ENCODE peak calls at places on chromosome 10, in ten cellular contexts. One of them, this sample, is unnamed.

GRCh38 chr10:21534611-21535493 is 820 bp downstream of the MLLT10 start:
- DNase-seq in heart left ventricle: peak
- DNase-seq in foreskin fibroblast: no peak
- DNase-seq in aorta: peak
- DNase-seq in AG09309: no peak
- DNase-seq in tibial nerve: peak
- DNase-seq in tibial artery: peak
- DNase-seq in GM23248: peak
- DNase-seq in cardiac muscle cell: peak
- DNase-seq in psoas muscle: peak
- DNase-seq in this sample: no peak

GRCh38 chr10:114768394-114768786 is 53.2 kb upstream of the FHIP2A start:
- DNase-seq in cardiac muscle cell: no peak
- DNase-seq in aorta: no peak
- DNase-seq in tibial nerve: no peak
- DNase-seq in AG09309: no peak
- DNase-seq in heart left ventricle: no peak
- DNase-seq in foreskin fibroblast: no peak
- DNase-seq in tibial artery: no peak
- DNase-seq in GM23248: no peak
- DNase-seq in psoas muscle: no peak
- DNase-seq in this sample: no peak

GRCh38 chr10:4514445-4515108 is 311.4 kb upstream of the AKR1E2 start:
- DNase-seq in tibial nerve: peak
- DNase-seq in psoas muscle: peak
- DNase-seq in GM23248: peak
- DNase-seq in heart left ventricle: peak
- DNase-seq in AG09309: no peak
- DNase-seq in foreskin fibroblast: no peak
- DNase-seq in cardiac muscle cell: no peak
- DNase-seq in aorta: peak
- DNase-seq in tibial artery: peak
- DNase-seq in this sample: no peak

GRCh38 chr10:1214882-1215540 is 158.8 kb downstream of the WDR37 start:
- DNase-seq in GM23248: no peak
- DNase-seq in foreskin fibroblast: no peak
- DNase-seq in aorta: no peak
- DNase-seq in tibial artery: no peak
- DNase-seq in heart left ventricle: no peak
- DNase-seq in cardiac muscle cell: no peak
- DNase-seq in tibial nerve: no peak
- DNase-seq in psoas muscle: no peak
- DNase-seq in AG09309: no peak
- DNase-seq in this sample: no peak

GRCh38 chr10:1070939-1071338 is 14.8 kb downstream of the WDR37 start:
- DNase-seq in foreskin fibroblast: no peak
- DNase-seq in AG09309: no peak
- DNase-seq in aorta: no peak
- DNase-seq in tibial artery: no peak
- DNase-seq in psoas muscle: no peak
- DNase-seq in tibial nerve: no peak
- DNase-seq in heart left ventricle: no peak
- DNase-seq in GM23248: peak
- DNase-seq in cardiac muscle cell: no peak
- DNase-seq in this sample: no peak

GRCh38 chr10:29736325-29737208 is 101.8 kb upstream of the SVIL start:
- DNase-seq in tibial nerve: peak
- DNase-seq in psoas muscle: peak
- DNase-seq in foreskin fibroblast: peak
- DNase-seq in cardiac muscle cell: peak
- DNase-seq in heart left ventricle: peak
- DNase-seq in AG09309: no peak
- DNase-seq in aorta: peak
- DNase-seq in GM23248: peak
- DNase-seq in tibial artery: peak
- DNase-seq in this sample: no peak

GRCh38 chr10:50981385-50981784 is 92.9 kb upstream of the PRKG1 start:
- DNase-seq in GM23248: peak
- DNase-seq in aorta: no peak
- DNase-seq in AG09309: no peak
- DNase-seq in foreskin fibroblast: no peak
- DNase-seq in heart left ventricle: no peak
- DNase-seq in psoas muscle: no peak
- DNase-seq in cardiac muscle cell: no peak
- DNase-seq in tibial nerve: no peak
- DNase-seq in tibial artery: no peak
- DNase-seq in this sample: no peak

GRCh38 chr10:131703527-131703926 is 197.3 kb upstream of the PPP2R2D start:
- DNase-seq in heart left ventricle: no peak
- DNase-seq in aorta: no peak
- DNase-seq in tibial nerve: no peak
- DNase-seq in tibial artery: no peak
- DNase-seq in cardiac muscle cell: no peak
- DNase-seq in foreskin fibroblast: no peak
- DNase-seq in GM23248: no peak
- DNase-seq in psoas muscle: no peak
- DNase-seq in AG09309: no peak
- DNase-seq in this sample: no peak

GRCh38 chr10:123150986-123151738 is 3.0 kb upstream of the BUB3 start:
- DNase-seq in tibial artery: no peak
- DNase-seq in AG09309: no peak
- DNase-seq in heart left ventricle: no peak
- DNase-seq in cardiac muscle cell: peak
- DNase-seq in psoas muscle: no peak
- DNase-seq in tibial nerve: no peak
- DNase-seq in foreskin fibroblast: no peak
- DNase-seq in GM23248: peak
- DNase-seq in aorta: no peak
- DNase-seq in this sample: no peak

GRCh38 chr10:22631646-22632278 is 82.6 kb downstream of the PIP4K2A start:
- DNase-seq in tibial artery: no peak
- DNase-seq in aorta: no peak
- DNase-seq in cardiac muscle cell: no peak
- DNase-seq in heart left ventricle: no peak
- DNase-seq in foreskin fibroblast: peak
- DNase-seq in GM23248: no peak
- DNase-seq in AG09309: no peak
- DNase-seq in psoas muscle: no peak
- DNase-seq in tibial nerve: no peak
- DNase-seq in this sample: no peak

GRCh38 chr10:124285587-124286527 is 132.9 kb downstream of the OAT start:
- DNase-seq in aorta: peak
- DNase-seq in AG09309: no peak
- DNase-seq in tibial artery: peak
- DNase-seq in heart left ventricle: no peak
- DNase-seq in cardiac muscle cell: no peak
- DNase-seq in psoas muscle: no peak
- DNase-seq in GM23248: peak
- DNase-seq in tibial nerve: no peak
- DNase-seq in foreskin fibroblast: no peak
- DNase-seq in this sample: no peak
- H3K4me3 ChIP-seq in aorta: no peak
- H3K4me3 ChIP-seq in AG09309: no peak
- H3K4me3 ChIP-seq in tibial artery: peak
- H3K4me3 ChIP-seq in heart left ventricle: no peak
- H3K4me3 ChIP-seq in cardiac muscle cell: no peak
- H3K4me3 ChIP-seq in psoas muscle: peak
- H3K4me3 ChIP-seq in GM23248: peak
- H3K4me3 ChIP-seq in tibial nerve: no peak
- H3K4me3 ChIP-seq in foreskin fibroblast: no peak
- H3K4me3 ChIP-seq in this sample: no peak

GRCh38 chr10:102200751-102201640 is 25.1 kb upstream of the ELOVL3 start:
- DNase-seq in heart left ventricle: no peak
- DNase-seq in foreskin fibroblast: no peak
- DNase-seq in tibial nerve: no peak
- DNase-seq in cardiac muscle cell: no peak
- DNase-seq in aorta: no peak
- DNase-seq in AG09309: no peak
- DNase-seq in GM23248: no peak
- DNase-seq in tibial artery: no peak
- DNase-seq in psoas muscle: no peak
- DNase-seq in this sample: no peak
- H3K4me3 ChIP-seq in heart left ventricle: no peak
- H3K4me3 ChIP-seq in foreskin fibroblast: no peak
- H3K4me3 ChIP-seq in tibial nerve: no peak
- H3K4me3 ChIP-seq in cardiac muscle cell: no peak
- H3K4me3 ChIP-seq in aorta: no peak
- H3K4me3 ChIP-seq in AG09309: no peak
- H3K4me3 ChIP-seq in GM23248: no peak
- H3K4me3 ChIP-seq in tibial artery: no peak
- H3K4me3 ChIP-seq in psoas muscle: no peak
- H3K4me3 ChIP-seq in this sample: no peak

GRCh38 chr10:42422911-42423310 is 215.5 kb downstream of the ZNF33B start:
- DNase-seq in cardiac muscle cell: no peak
- DNase-seq in AG09309: no peak
- DNase-seq in foreskin fibroblast: no peak
- DNase-seq in tibial nerve: no peak
- DNase-seq in tibial artery: no peak
- DNase-seq in heart left ventricle: no peak
- DNase-seq in psoas muscle: no peak
- DNase-seq in aorta: no peak
- DNase-seq in GM23248: no peak
- DNase-seq in this sample: no peak

GRCh38 chr10:42421812-42422211 is 216.6 kb downstream of the ZNF33B start:
- DNase-seq in AG09309: no peak
- DNase-seq in aorta: no peak
- DNase-seq in tibial nerve: no peak
- DNase-seq in heart left ventricle: no peak
- DNase-seq in GM23248: no peak
- DNase-seq in cardiac muscle cell: no peak
- DNase-seq in tibial artery: no peak
- DNase-seq in foreskin fibroblast: no peak
- DNase-seq in psoas muscle: no peak
- DNase-seq in this sample: no peak

DNA sequence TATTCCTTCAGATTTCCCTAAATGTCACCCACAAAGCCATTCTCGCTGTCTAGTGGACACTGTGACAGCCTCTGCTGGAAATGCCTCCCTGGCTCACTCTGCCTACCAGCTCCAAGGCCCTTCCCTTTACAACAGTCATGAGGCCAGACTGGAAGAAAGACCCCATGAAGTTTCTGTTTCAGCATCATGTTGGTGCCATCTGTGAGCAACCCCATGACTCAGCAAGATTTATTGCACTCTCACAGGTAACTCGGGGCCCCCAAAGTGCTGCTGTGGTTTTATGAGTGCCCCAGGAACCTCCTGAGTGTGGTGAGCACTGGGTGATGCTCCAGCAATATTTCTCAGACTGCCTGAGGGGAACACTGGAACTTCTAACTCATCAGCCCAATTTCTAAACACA is 218.6 kb downstream of the ZNF33B start:
- DNase-seq in cardiac muscle cell: no peak
- DNase-seq in GM23248: no peak
- DNase-seq in tibial artery: no peak
- DNase-seq in AG09309: no peak
- DNase-seq in tibial nerve: no peak
- DNase-seq in foreskin fibroblast: no peak
- DNase-seq in aorta: no peak
- DNase-seq in psoas muscle: no peak
- DNase-seq in heart left ventricle: no peak
- DNase-seq in this sample: no peak
- H3K4me3 ChIP-seq in cardiac muscle cell: no peak
- H3K4me3 ChIP-seq in GM23248: no peak
- H3K4me3 ChIP-seq in tibial artery: no peak
- H3K4me3 ChIP-seq in AG09309: no peak
- H3K4me3 ChIP-seq in tibial nerve: no peak
- H3K4me3 ChIP-seq in foreskin fibroblast: no peak
- H3K4me3 ChIP-seq in aorta: no peak
- H3K4me3 ChIP-seq in psoas muscle: no peak
- H3K4me3 ChIP-seq in heart left ventricle: no peak
- H3K4me3 ChIP-seq in this sample: no peak

GRCh38 chr10:96089670-96090462 is 40.2 kb upstream of the ZNF518A start:
- DNase-seq in AG09309: peak
- DNase-seq in foreskin fibroblast: peak
- DNase-seq in heart left ventricle: peak
- DNase-seq in aorta: peak
- DNase-seq in psoas muscle: peak
- DNase-seq in GM23248: peak
- DNase-seq in tibial nerve: peak
- DNase-seq in tibial artery: peak
- DNase-seq in cardiac muscle cell: no peak
- DNase-seq in this sample: no peak
- H3K4me3 ChIP-seq in AG09309: peak
- H3K4me3 ChIP-seq in foreskin fibroblast: peak
- H3K4me3 ChIP-seq in heart left ventricle: peak
- H3K4me3 ChIP-seq in aorta: peak
- H3K4me3 ChIP-seq in psoas muscle: peak
- H3K4me3 ChIP-seq in GM23248: peak
- H3K4me3 ChIP-seq in tibial nerve: peak
- H3K4me3 ChIP-seq in tibial artery: peak
- H3K4me3 ChIP-seq in cardiac muscle cell: no peak
- H3K4me3 ChIP-seq in this sample: no peak

DNA sequence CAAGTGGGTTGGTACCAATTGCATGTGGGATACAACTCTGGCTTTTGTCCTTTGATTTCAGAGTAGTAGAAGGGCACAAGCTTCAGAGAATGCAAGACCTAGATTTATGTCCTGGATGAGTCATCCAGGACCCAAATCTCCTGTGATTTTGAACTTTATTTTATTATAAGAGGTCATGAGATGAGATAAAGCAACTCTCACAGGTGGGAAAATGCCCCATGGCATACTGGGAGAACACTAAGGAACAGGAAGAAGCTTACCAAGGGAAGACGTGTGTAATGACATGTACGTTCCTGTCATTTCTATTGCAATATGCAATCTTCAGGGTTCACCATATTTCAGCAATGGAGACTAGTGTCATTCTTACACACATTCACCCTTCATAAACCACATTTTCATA is 976 bp downstream of the MALRD1 start:
- DNase-seq in AG09309: no peak
- DNase-seq in heart left ventricle: no peak
- DNase-seq in GM23248: no peak
- DNase-seq in tibial nerve: no peak
- DNase-seq in tibial artery: no peak
- DNase-seq in foreskin fibroblast: no peak
- DNase-seq in psoas muscle: no peak
- DNase-seq in cardiac muscle cell: no peak
- DNase-seq in aorta: no peak
- DNase-seq in this sample: no peak
- H3K4me3 ChIP-seq in AG09309: no peak
- H3K4me3 ChIP-seq in heart left ventricle: no peak
- H3K4me3 ChIP-seq in GM23248: no peak
- H3K4me3 ChIP-seq in tibial nerve: no peak
- H3K4me3 ChIP-seq in tibial artery: no peak
- H3K4me3 ChIP-seq in foreskin fibroblast: no peak
- H3K4me3 ChIP-seq in psoas muscle: no peak
- H3K4me3 ChIP-seq in cardiac muscle cell: no peak
- H3K4me3 ChIP-seq in aorta: no peak
- H3K4me3 ChIP-seq in this sample: no peak

This sample was measured in iPS DF 6.9.